ENCODE peak calls at places on chromosomes 7 and 10, in six cellular contexts. One of them, this sample, is unnamed.

GRCh38 chr10:78367012-78367411 is 333.3 kb downstream of the RPS24 start:
- ATAC-seq in omental fat pad: no peak
- ATAC-seq in lower lobe of right lung: peak
- ATAC-seq in left cardiac atrium: no peak
- ATAC-seq in upper lobe of left lung: no peak
- ATAC-seq in effector memory CD8-positive, alpha-beta T cell: no peak
- ATAC-seq in this sample: no peak

GRCh38 chr10:92923416-92923815 is 75.1 kb downstream of the EXOC6 start:
- ATAC-seq in omental fat pad: no peak
- ATAC-seq in lower lobe of right lung: no peak
- ATAC-seq in left cardiac atrium: no peak
- ATAC-seq in upper lobe of left lung: no peak
- ATAC-seq in effector memory CD8-positive, alpha-beta T cell: no peak
- ATAC-seq in this sample: no peak

GRCh38 chr10:52542891-52543290 is 228.8 kb downstream of the DKK1 start:
- ATAC-seq in omental fat pad: no peak
- ATAC-seq in lower lobe of right lung: no peak
- ATAC-seq in left cardiac atrium: no peak
- ATAC-seq in upper lobe of left lung: no peak
- ATAC-seq in effector memory CD8-positive, alpha-beta T cell: no peak
- ATAC-seq in this sample: no peak

GRCh38 chr7:129417073-129417472 is 17.2 kb upstream of the STRIP2 start:
- ATAC-seq in omental fat pad: no peak
- ATAC-seq in lower lobe of right lung: no peak
- ATAC-seq in left cardiac atrium: no peak
- ATAC-seq in upper lobe of left lung: no peak
- ATAC-seq in effector memory CD8-positive, alpha-beta T cell: no peak
- ATAC-seq in this sample: no peak

GRCh38 chr7:110157631-110158362 is 933.1 kb upstream of the LRRN3 start:
- ATAC-seq in omental fat pad: no peak
- ATAC-seq in lower lobe of right lung: no peak
- ATAC-seq in left cardiac atrium: no peak
- ATAC-seq in upper lobe of left lung: no peak
- ATAC-seq in effector memory CD8-positive, alpha-beta T cell: no peak
- ATAC-seq in this sample: no peak

GRCh38 chr7:66247387-66248078 is 42.4 kb downstream of the TPST1 start:
- ATAC-seq in omental fat pad: no peak
- ATAC-seq in lower lobe of right lung: no peak
- ATAC-seq in left cardiac atrium: no peak
- ATAC-seq in upper lobe of left lung: no peak
- ATAC-seq in effector memory CD8-positive, alpha-beta T cell: no peak
- ATAC-seq in this sample: no peak

GRCh38 chr10:61779950-61780659 is 117.4 kb downstream of the CABCOCO1 start:
- ATAC-seq in omental fat pad: peak
- ATAC-seq in lower lobe of right lung: peak
- ATAC-seq in left cardiac atrium: peak
- ATAC-seq in upper lobe of left lung: peak
- ATAC-seq in effector memory CD8-positive, alpha-beta T cell: peak
- ATAC-seq in this sample: peak

GRCh38 chr10:55500931-55501559 is 700.0 kb upstream of the PCDH15 start:
- ATAC-seq in omental fat pad: no peak
- ATAC-seq in lower lobe of right lung: no peak
- ATAC-seq in left cardiac atrium: no peak
- ATAC-seq in upper lobe of left lung: no peak
- ATAC-seq in effector memory CD8-positive, alpha-beta T cell: no peak
- ATAC-seq in this sample: no peak

GRCh38 chr7:76330245-76330644 is 27.8 kb downstream of the HSPB1 start:
- ATAC-seq in omental fat pad: no peak
- ATAC-seq in lower lobe of right lung: no peak
- ATAC-seq in left cardiac atrium: no peak
- ATAC-seq in upper lobe of left lung: no peak
- ATAC-seq in effector memory CD8-positive, alpha-beta T cell: no peak
- ATAC-seq in this sample: no peak

GRCh38 chr7:117320523-117320922 is 2.3 kb downstream of the WNT2 start:
- ATAC-seq in omental fat pad: no peak
- ATAC-seq in lower lobe of right lung: no peak
- ATAC-seq in left cardiac atrium: no peak
- ATAC-seq in upper lobe of left lung: no peak
- ATAC-seq in effector memory CD8-positive, alpha-beta T cell: no peak
- ATAC-seq in this sample: no peak

GRCh38 chr7:74231232-74231590 is 21.4 kb downstream of the LAT2 start:
- ATAC-seq in omental fat pad: no peak
- ATAC-seq in lower lobe of right lung: peak
- ATAC-seq in left cardiac atrium: no peak
- ATAC-seq in upper lobe of left lung: no peak
- ATAC-seq in effector memory CD8-positive, alpha-beta T cell: peak
- ATAC-seq in this sample: no peak

GRCh38 chr7:92768501-92769360 is 67.6 kb downstream of the CDK6 start:
- ATAC-seq in omental fat pad: no peak
- ATAC-seq in lower lobe of right lung: no peak
- ATAC-seq in left cardiac atrium: no peak
- ATAC-seq in upper lobe of left lung: no peak
- ATAC-seq in effector memory CD8-positive, alpha-beta T cell: no peak
- ATAC-seq in this sample: no peak

GRCh38 chr7:14825909-14826308 is 76.6 kb downstream of the DGKB start:
- ATAC-seq in omental fat pad: no peak
- ATAC-seq in lower lobe of right lung: no peak
- ATAC-seq in left cardiac atrium: no peak
- ATAC-seq in upper lobe of left lung: no peak
- ATAC-seq in effector memory CD8-positive, alpha-beta T cell: no peak
- ATAC-seq in this sample: no peak

GRCh38 chr7:87984088-87984487 is 50.0 kb downstream of the ADAM22 start:
- ATAC-seq in omental fat pad: no peak
- ATAC-seq in lower lobe of right lung: no peak
- ATAC-seq in left cardiac atrium: no peak
- ATAC-seq in upper lobe of left lung: no peak
- ATAC-seq in effector memory CD8-positive, alpha-beta T cell: no peak
- ATAC-seq in this sample: no peak

GRCh38 chr7:19333706-19334105 is 188.5 kb upstream of the FERD3L start:
- ATAC-seq in omental fat pad: no peak
- ATAC-seq in lower lobe of right lung: no peak
- ATAC-seq in left cardiac atrium: no peak
- ATAC-seq in upper lobe of left lung: no peak
- ATAC-seq in effector memory CD8-positive, alpha-beta T cell: no peak
- ATAC-seq in this sample: no peak

GRCh38 chr10:85724215-85724614 is 642.4 kb downstream of the GRID1 start:
- ATAC-seq in omental fat pad: no peak
- ATAC-seq in lower lobe of right lung: no peak
- ATAC-seq in left cardiac atrium: no peak
- ATAC-seq in upper lobe of left lung: no peak
- ATAC-seq in effector memory CD8-positive, alpha-beta T cell: no peak
- ATAC-seq in this sample: no peak

GRCh38 chr7:122038904-122039303 is 105.1 kb downstream of the AASS start:
- ATAC-seq in omental fat pad: no peak
- ATAC-seq in lower lobe of right lung: no peak
- ATAC-seq in left cardiac atrium: no peak
- ATAC-seq in upper lobe of left lung: no peak
- ATAC-seq in effector memory CD8-positive, alpha-beta T cell: no peak
- ATAC-seq in this sample: no peak

GRCh38 chr7:17638727-17639126 is 301.6 kb downstream of the SNX13 start:
- ATAC-seq in omental fat pad: peak
- ATAC-seq in lower lobe of right lung: peak
- ATAC-seq in left cardiac atrium: no peak
- ATAC-seq in upper lobe of left lung: no peak
- ATAC-seq in effector memory CD8-positive, alpha-beta T cell: no peak
- ATAC-seq in this sample: no peak

GRCh38 chr10:21184984-21185383 is 287.9 kb upstream of the NEBL start:
- ATAC-seq in omental fat pad: no peak
- ATAC-seq in lower lobe of right lung: no peak
- ATAC-seq in left cardiac atrium: no peak
- ATAC-seq in upper lobe of left lung: no peak
- ATAC-seq in effector memory CD8-positive, alpha-beta T cell: no peak
- ATAC-seq in this sample: no peak

GRCh38 chr7:2626498-2627117 is 5.2 kb upstream of the TTYH3 start:
- ATAC-seq in omental fat pad: no peak
- ATAC-seq in lower lobe of right lung: no peak
- ATAC-seq in left cardiac atrium: peak
- ATAC-seq in upper lobe of left lung: no peak
- ATAC-seq in effector memory CD8-positive, alpha-beta T cell: no peak
- ATAC-seq in this sample: peak

GRCh38 chr10:121990015-121990677 is 1.2 kb downstream of the TACC2 start:
- ATAC-seq in omental fat pad: no peak
- ATAC-seq in lower lobe of right lung: no peak
- ATAC-seq in left cardiac atrium: no peak
- ATAC-seq in upper lobe of left lung: no peak
- ATAC-seq in effector memory CD8-positive, alpha-beta T cell: no peak
- ATAC-seq in this sample: no peak

GRCh38 chr10:8438603-8439002 is 384.1 kb downstream of the GATA3 start:
- ATAC-seq in omental fat pad: no peak
- ATAC-seq in lower lobe of right lung: no peak
- ATAC-seq in left cardiac atrium: no peak
- ATAC-seq in upper lobe of left lung: no peak
- ATAC-seq in effector memory CD8-positive, alpha-beta T cell: peak
- ATAC-seq in this sample: no peak

GRCh38 chr10:61894150-61894549 is 7.3 kb upstream of the ARID5B start:
- ATAC-seq in omental fat pad: no peak
- ATAC-seq in lower lobe of right lung: no peak
- ATAC-seq in left cardiac atrium: no peak
- ATAC-seq in upper lobe of left lung: no peak
- ATAC-seq in effector memory CD8-positive, alpha-beta T cell: no peak
- ATAC-seq in this sample: no peak

GRCh38 chr7:50210706-50211115 is 93.8 kb upstream of the IKZF1 start:
- ATAC-seq in omental fat pad: no peak
- ATAC-seq in lower lobe of right lung: no peak
- ATAC-seq in left cardiac atrium: no peak
- ATAC-seq in upper lobe of left lung: no peak
- ATAC-seq in effector memory CD8-positive, alpha-beta T cell: peak
- ATAC-seq in this sample: no peak

GRCh38 chr10:89069589-89069988 is 79.0 kb downstream of the FAS start:
- ATAC-seq in omental fat pad: no peak
- ATAC-seq in lower lobe of right lung: no peak
- ATAC-seq in left cardiac atrium: no peak
- ATAC-seq in upper lobe of left lung: no peak
- ATAC-seq in effector memory CD8-positive, alpha-beta T cell: no peak
- ATAC-seq in this sample: no peak

GRCh38 chr7:116405810-116406209 is 93.7 kb upstream of the CAV2 start:
- ATAC-seq in omental fat pad: no peak
- ATAC-seq in lower lobe of right lung: no peak
- ATAC-seq in left cardiac atrium: no peak
- ATAC-seq in upper lobe of left lung: no peak
- ATAC-seq in effector memory CD8-positive, alpha-beta T cell: no peak
- ATAC-seq in this sample: no peak

GRCh38 chr7:141073641-141074161 is at the start of gene TMEM178B:
- ATAC-seq in omental fat pad: no peak
- ATAC-seq in lower lobe of right lung: peak
- ATAC-seq in left cardiac atrium: peak
- ATAC-seq in upper lobe of left lung: no peak
- ATAC-seq in effector memory CD8-positive, alpha-beta T cell: peak
- ATAC-seq in this sample: no peak

GRCh38 chr7:130388671-130389070 is 8.4 kb downstream of the CPA1 start:
- ATAC-seq in omental fat pad: no peak
- ATAC-seq in lower lobe of right lung: no peak
- ATAC-seq in left cardiac atrium: no peak
- ATAC-seq in upper lobe of left lung: no peak
- ATAC-seq in effector memory CD8-positive, alpha-beta T cell: no peak
- ATAC-seq in this sample: no peak

GRCh38 chr10:101189461-101190401 is 39.5 kb downstream of the LBX1 start:
- ATAC-seq in omental fat pad: no peak
- ATAC-seq in lower lobe of right lung: no peak
- ATAC-seq in left cardiac atrium: no peak
- ATAC-seq in upper lobe of left lung: no peak
- ATAC-seq in effector memory CD8-positive, alpha-beta T cell: no peak
- ATAC-seq in this sample: no peak

GRCh38 chr10:19302117-19302516 is 253.5 kb downstream of the MALRD1 start:
- ATAC-seq in omental fat pad: no peak
- ATAC-seq in lower lobe of right lung: no peak
- ATAC-seq in left cardiac atrium: no peak
- ATAC-seq in upper lobe of left lung: no peak
- ATAC-seq in effector memory CD8-positive, alpha-beta T cell: no peak
- ATAC-seq in this sample: no peak

GRCh38 chr7:99096124-99096887 is 47.6 kb downstream of the SMURF1 start:
- ATAC-seq in omental fat pad: no peak
- ATAC-seq in lower lobe of right lung: peak
- ATAC-seq in left cardiac atrium: peak
- ATAC-seq in upper lobe of left lung: peak
- ATAC-seq in effector memory CD8-positive, alpha-beta T cell: peak
- ATAC-seq in this sample: peak

GRCh38 chr7:104962781-104963180 is 51.2 kb upstream of the KMT2E start:
- ATAC-seq in omental fat pad: no peak
- ATAC-seq in lower lobe of right lung: no peak
- ATAC-seq in left cardiac atrium: no peak
- ATAC-seq in upper lobe of left lung: no peak
- ATAC-seq in effector memory CD8-positive, alpha-beta T cell: no peak
- ATAC-seq in this sample: no peak

GRCh38 chr10:7410800-7411670 is at the start of gene SFMBT2:
- ATAC-seq in omental fat pad: peak
- ATAC-seq in lower lobe of right lung: peak
- ATAC-seq in left cardiac atrium: peak
- ATAC-seq in upper lobe of left lung: peak
- ATAC-seq in effector memory CD8-positive, alpha-beta T cell: peak
- ATAC-seq in this sample: peak

GRCh38 chr10:13470270-13470669 is 58.5 kb downstream of the BEND7 start:
- ATAC-seq in omental fat pad: no peak
- ATAC-seq in lower lobe of right lung: no peak
- ATAC-seq in left cardiac atrium: no peak
- ATAC-seq in upper lobe of left lung: no peak
- ATAC-seq in effector memory CD8-positive, alpha-beta T cell: no peak
- ATAC-seq in this sample: no peak

GRCh38 chr10:60424971-60425370 is 35.3 kb upstream of the ANK3 start:
- ATAC-seq in omental fat pad: no peak
- ATAC-seq in lower lobe of right lung: no peak
- ATAC-seq in left cardiac atrium: no peak
- ATAC-seq in upper lobe of left lung: no peak
- ATAC-seq in effector memory CD8-positive, alpha-beta T cell: no peak
- ATAC-seq in this sample: no peak